ENCODE peak calls at places on chromosomes 16 and 17, in seven cellular contexts. One of them, this sample, is unnamed.

GRCh38 chr16:80463303-80463702 is 77.5 kb upstream of the DYNLRB2 start:
- DNase-seq in iPS DF 6.9: no peak
- DNase-seq in naive thymus-derived CD4-positive, alpha-beta T cell: no peak
- DNase-seq in fibroblast of lung: no peak
- DNase-seq in naive thymus-derived CD8-positive, alpha-beta T cell: no peak
- DNase-seq in NCI-H1048: no peak
- DNase-seq in stimulated activated naive CD8-positive, alpha-beta T cell treated with anti-CD3 and anti-CD28 coated beads, Interleukin-15, Interleukin-2, amounts not matched to agents 100 U/mL and 50 U/mL, for 24 hours: no peak
- DNase-seq in this sample: no peak

GRCh38 chr17:4739122-4740024 is at the start of the genes CXCL16 and ZMYND15:
- DNase-seq in iPS DF 6.9: no peak
- DNase-seq in naive thymus-derived CD4-positive, alpha-beta T cell: peak
- DNase-seq in fibroblast of lung: peak
- DNase-seq in naive thymus-derived CD8-positive, alpha-beta T cell: peak
- DNase-seq in NCI-H1048: no peak
- DNase-seq in stimulated activated naive CD8-positive, alpha-beta T cell treated with anti-CD3 and anti-CD28 coated beads, Interleukin-15, Interleukin-2, amounts not matched to agents 100 U/mL and 50 U/mL, for 24 hours: peak
- DNase-seq in this sample: peak

GRCh38 chr16:15690296-15690695 is 40.3 kb downstream of the NDE1 start:
- DNase-seq in iPS DF 6.9: no peak
- DNase-seq in naive thymus-derived CD4-positive, alpha-beta T cell: no peak
- DNase-seq in fibroblast of lung: no peak
- DNase-seq in naive thymus-derived CD8-positive, alpha-beta T cell: no peak
- DNase-seq in NCI-H1048: no peak
- DNase-seq in stimulated activated naive CD8-positive, alpha-beta T cell treated with anti-CD3 and anti-CD28 coated beads, Interleukin-15, Interleukin-2, amounts not matched to agents 100 U/mL and 50 U/mL, for 24 hours: no peak
- DNase-seq in this sample: no peak

GRCh38 chr17:81291662-81292061 is 3.4 kb downstream of the SLC38A10 start:
- DNase-seq in iPS DF 6.9: no peak
- DNase-seq in naive thymus-derived CD4-positive, alpha-beta T cell: peak
- DNase-seq in fibroblast of lung: peak
- DNase-seq in naive thymus-derived CD8-positive, alpha-beta T cell: peak
- DNase-seq in NCI-H1048: no peak
- DNase-seq in stimulated activated naive CD8-positive, alpha-beta T cell treated with anti-CD3 and anti-CD28 coated beads, Interleukin-15, Interleukin-2, amounts not matched to agents 100 U/mL and 50 U/mL, for 24 hours: peak
- DNase-seq in this sample: peak

GRCh38 chr16:3157229-3158013 is 22.6 kb downstream of the ZNF213 start:
- DNase-seq in iPS DF 6.9: no peak
- DNase-seq in naive thymus-derived CD4-positive, alpha-beta T cell: peak
- DNase-seq in fibroblast of lung: peak
- DNase-seq in naive thymus-derived CD8-positive, alpha-beta T cell: peak
- DNase-seq in NCI-H1048: no peak
- DNase-seq in stimulated activated naive CD8-positive, alpha-beta T cell treated with anti-CD3 and anti-CD28 coated beads, Interleukin-15, Interleukin-2, amounts not matched to agents 100 U/mL and 50 U/mL, for 24 hours: peak
- DNase-seq in this sample: peak

GRCh38 chr16:83994087-83994486 is 26.0 kb downstream of the NECAB2 start:
- DNase-seq in iPS DF 6.9: no peak
- DNase-seq in naive thymus-derived CD4-positive, alpha-beta T cell: no peak
- DNase-seq in fibroblast of lung: peak
- DNase-seq in naive thymus-derived CD8-positive, alpha-beta T cell: no peak
- DNase-seq in NCI-H1048: no peak
- DNase-seq in stimulated activated naive CD8-positive, alpha-beta T cell treated with anti-CD3 and anti-CD28 coated beads, Interleukin-15, Interleukin-2, amounts not matched to agents 100 U/mL and 50 U/mL, for 24 hours: no peak
- DNase-seq in this sample: no peak

GRCh38 chr17:82658796-82659452 is 10.7 kb upstream of the WDR45B start:
- DNase-seq in iPS DF 6.9: no peak
- DNase-seq in naive thymus-derived CD4-positive, alpha-beta T cell: no peak
- DNase-seq in fibroblast of lung: no peak
- DNase-seq in naive thymus-derived CD8-positive, alpha-beta T cell: no peak
- DNase-seq in NCI-H1048: no peak
- DNase-seq in stimulated activated naive CD8-positive, alpha-beta T cell treated with anti-CD3 and anti-CD28 coated beads, Interleukin-15, Interleukin-2, amounts not matched to agents 100 U/mL and 50 U/mL, for 24 hours: no peak
- DNase-seq in this sample: no peak

GRCh38 chr17:45849536-45849990 is 4.9 kb downstream of the SPPL2C start:
- DNase-seq in iPS DF 6.9: no peak
- DNase-seq in naive thymus-derived CD4-positive, alpha-beta T cell: no peak
- DNase-seq in fibroblast of lung: no peak
- DNase-seq in naive thymus-derived CD8-positive, alpha-beta T cell: no peak
- DNase-seq in NCI-H1048: no peak
- DNase-seq in stimulated activated naive CD8-positive, alpha-beta T cell treated with anti-CD3 and anti-CD28 coated beads, Interleukin-15, Interleukin-2, amounts not matched to agents 100 U/mL and 50 U/mL, for 24 hours: no peak
- DNase-seq in this sample: no peak

GRCh38 chr16:68116256-68116853 is 31.2 kb downstream of the NFATC3 start:
- DNase-seq in iPS DF 6.9: no peak
- DNase-seq in naive thymus-derived CD4-positive, alpha-beta T cell: no peak
- DNase-seq in fibroblast of lung: peak
- DNase-seq in naive thymus-derived CD8-positive, alpha-beta T cell: peak
- DNase-seq in NCI-H1048: no peak
- DNase-seq in stimulated activated naive CD8-positive, alpha-beta T cell treated with anti-CD3 and anti-CD28 coated beads, Interleukin-15, Interleukin-2, amounts not matched to agents 100 U/mL and 50 U/mL, for 24 hours: no peak
- DNase-seq in this sample: no peak

GRCh38 chr17:62965149-62965648 is 836 bp upstream of the TANC2 start:
- DNase-seq in iPS DF 6.9: no peak
- DNase-seq in naive thymus-derived CD4-positive, alpha-beta T cell: no peak
- DNase-seq in fibroblast of lung: no peak
- DNase-seq in naive thymus-derived CD8-positive, alpha-beta T cell: peak
- DNase-seq in NCI-H1048: no peak
- DNase-seq in stimulated activated naive CD8-positive, alpha-beta T cell treated with anti-CD3 and anti-CD28 coated beads, Interleukin-15, Interleukin-2, amounts not matched to agents 100 U/mL and 50 U/mL, for 24 hours: peak
- DNase-seq in this sample: no peak

This sample was measured in neural crest cell.